ENCODE peak calls at places on chromosomes 4 and X, in ten cellular contexts. I, P, Y, S, K, U, X, A, R and Z are unnamed samples.

GRCh38 chrX:120514236-120514635 is 45.1 kb upstream of the LAMP2 start:
- DNase-seq in R (no peak), P (peak), I (no peak), Y (no peak), A (peak), S (no peak), K (peak), U (no peak), X (no peak), Z (no peak)

GRCh38 chrX:11190745-11191510 is 79.8 kb downstream of the HCCS start:
- DNase-seq in P (no peak), U (no peak), I (peak), X (no peak), A (no peak), R (no peak), Y (no peak), K (no peak), S (no peak), Z (no peak)

GRCh38 chr4:6333301-6334202 is 63.9 kb downstream of the WFS1 start:
- DNase-seq in A (peak), X (no peak), P (no peak), Y (no peak), U (no peak), K (peak), R (no peak), S (peak), I (no peak), Z (no peak)

GRCh38 chr4:114417214-114417613 is 181.4 kb upstream of the UGT8 start:
- DNase-seq in A (peak), K (no peak), R (no peak), S (no peak), X (no peak), U (no peak), P (no peak), I (no peak), Y (no peak), Z (no peak)

GRCh38 chr4:55446578-55446922 is 50.8 kb downstream of the TMEM165 start:
- DNase-seq in U (no peak), I (no peak), K (no peak), X (no peak), Y (no peak), R (no peak), A (no peak), S (no peak), P (no peak), Z (no peak)

GRCh38 chrX:40108959-40109287 is 11.2 kb upstream of the BCOR start:
- DNase-seq in P (peak), X (peak), R (peak), S (no peak), K (peak), U (no peak), I (peak), A (peak), Y (peak), Z (peak)

GRCh38 chr4:83174844-83175414 is 60.4 kb upstream of the PLAC8 start:
- DNase-seq in I (no peak), K (no peak), Y (no peak), S (no peak), X (no peak), A (no peak), R (no peak), U (no peak), P (no peak), Z (no peak)

GRCh38 chr4:173990126-173990878 is 293.2 kb downstream of the FBXO8 start:
- DNase-seq in I (no peak), S (peak), Y (no peak), R (no peak), K (peak), U (no peak), A (peak), X (peak), P (peak), Z (peak)

GRCh38 chrX:130726661-130727060 is 176.3 kb downstream of the ENOX2 start:
- DNase-seq in K (no peak), X (peak), S (no peak), A (no peak), P (peak), Y (no peak), R (no peak), U (no peak), I (no peak), Z (no peak)

GRCh38 chrX:120380699-120381098 is 18.8 kb downstream of the ATP1B4 start:
- DNase-seq in I (no peak), A (peak), Y (peak), R (no peak), P (peak), S (peak), U (no peak), K (peak), X (no peak), Z (no peak)

GRCh38 chr4:165656829-165657467 is 216.1 kb upstream of the TLL1 start:
- DNase-seq in P (no peak), K (no peak), U (no peak), A (peak), I (no peak), X (no peak), S (no peak), Y (no peak), R (no peak), Z (no peak)

GRCh38 chrX:68832101-68832416 is 3.2 kb downstream of the EFNB1 start:
- DNase-seq in R (peak), X (peak), A (peak), K (peak), P (peak), S (no peak), U (no peak), Y (no peak), I (peak), Z (peak)

GRCh38 chrX:44904542-44905115 is 31.6 kb downstream of the KDM6A start:
- DNase-seq in K (no peak), P (no peak), X (no peak), S (no peak), R (no peak), I (no peak), Y (no peak), U (no peak), A (peak), Z (no peak)

GRCh38 chrX:78712381-78712780 is 35.1 kb upstream of the LPAR4 start:
- DNase-seq in X (peak), K (no peak), A (no peak), I (no peak), Y (no peak), U (no peak), S (no peak), P (no peak), R (no peak), Z (no peak)

GRCh38 chrX:22164770-22165388 is 107.8 kb upstream of the CBLL2 start:
- DNase-seq in I (no peak), P (peak), R (no peak), X (peak), S (no peak), K (no peak), Y (no peak), U (no peak), A (no peak), Z (peak)

GRCh38 chrX:48468247-48468671 is 1.8 kb downstream of the SLC38A5 start:
- DNase-seq in S (peak), P (no peak), U (peak), A (peak), X (no peak), I (peak), Y (no peak), K (peak), R (no peak), Z (no peak)

GRCh38 chrX:9338986-9339385 is 125.9 kb upstream of the TBL1X start:
- DNase-seq in P (no peak), S (no peak), R (no peak), U (no peak), I (no peak), Y (no peak), X (no peak), K (no peak), A (no peak), Z (no peak)
- H3K27ac ChIP-seq in P (no peak), S (no peak), R (no peak), U (no peak), I (no peak), Y (no peak), X (no peak), K (no peak), A (no peak), Z (no peak)

GRCh38 chr4:156109943-156110925 is 156.6 kb upstream of the CTSO start:
- DNase-seq in R (no peak), A (peak), P (peak), I (no peak), S (peak), K (peak), X (peak), U (no peak), Y (no peak), Z (no peak)
- H3K27ac ChIP-seq in R (no peak), A (peak), P (no peak), I (no peak), S (no peak), K (no peak), X (no peak), U (no peak), Y (no peak), Z (no peak)

GRCh38 chr4:11073621-11074051 is 355.1 kb downstream of the HS3ST1 start:
- DNase-seq in P (no peak), R (peak), S (no peak), U (no peak), X (peak), A (peak), K (peak), I (no peak), Y (no peak), Z (peak)
- H3K27ac ChIP-seq in P (no peak), R (peak), S (no peak), U (no peak), X (peak), A (no peak), K (no peak), I (no peak), Y (no peak), Z (no peak)

GRCh38 chr4:87051121-87051713 is 116.4 kb downstream of the AFF1 start:
- DNase-seq in I (no peak), R (no peak), U (no peak), S (no peak), X (no peak), A (no peak), K (no peak), P (peak), Y (no peak), Z (no peak)

GRCh38 chr4:87053802-87054767 is 119.3 kb downstream of the AFF1 start:
- DNase-seq in S (peak), I (no peak), A (no peak), Y (no peak), R (no peak), P (no peak), K (no peak), U (no peak), X (no peak), Z (no peak)

GRCh38 chr4:87052615-87053014 is 117.8 kb downstream of the AFF1 start:
- DNase-seq in A (no peak), S (no peak), U (no peak), X (no peak), P (no peak), Y (no peak), K (no peak), I (no peak), R (no peak), Z (no peak)

GRCh38 chr4:87054900-87055299 is 120.1 kb downstream of the AFF1 start:
- DNase-seq in K (no peak), S (no peak), U (no peak), R (no peak), I (no peak), Y (no peak), X (no peak), P (no peak), A (no peak), Z (no peak)

DNA sequence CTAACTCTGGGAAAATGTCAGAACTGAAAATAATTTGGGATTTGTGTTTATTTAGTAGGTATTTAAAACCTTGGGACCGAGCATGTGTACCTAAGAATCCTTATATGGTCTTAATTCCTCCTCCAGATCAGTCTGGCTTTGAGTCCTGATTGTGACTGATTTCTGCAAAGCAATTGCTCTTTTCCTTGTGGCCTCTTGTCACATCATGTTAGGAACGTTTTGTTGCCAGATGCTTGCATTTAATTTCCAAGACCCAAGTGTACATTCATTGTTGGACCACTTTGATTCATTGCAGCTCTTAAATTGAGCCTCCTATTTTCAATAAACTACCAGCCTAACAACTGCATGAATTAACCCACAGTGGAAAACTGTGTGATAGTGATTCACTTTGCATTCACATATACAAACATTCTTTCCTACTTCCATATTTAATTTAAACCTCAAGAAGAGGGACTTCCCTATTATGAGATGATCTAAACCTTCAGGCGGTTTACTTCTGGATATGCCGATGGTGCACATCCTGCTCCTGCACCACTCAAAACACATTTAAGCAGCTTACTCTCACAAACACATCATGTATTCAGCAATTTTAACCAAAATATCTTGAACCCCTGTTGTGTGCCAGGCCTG is 118.4 kb downstream of the AFF1 start:
- DNase-seq in K (no peak), P (no peak), S (no peak), I (no peak), R (no peak), A (no peak), X (no peak), U (no peak), Y (no peak), Z (no peak)
- H3K27ac ChIP-seq in K (no peak), P (no peak), S (peak), I (no peak), R (peak), A (peak), X (no peak), U (no peak), Y (no peak), Z (no peak)

DNA sequence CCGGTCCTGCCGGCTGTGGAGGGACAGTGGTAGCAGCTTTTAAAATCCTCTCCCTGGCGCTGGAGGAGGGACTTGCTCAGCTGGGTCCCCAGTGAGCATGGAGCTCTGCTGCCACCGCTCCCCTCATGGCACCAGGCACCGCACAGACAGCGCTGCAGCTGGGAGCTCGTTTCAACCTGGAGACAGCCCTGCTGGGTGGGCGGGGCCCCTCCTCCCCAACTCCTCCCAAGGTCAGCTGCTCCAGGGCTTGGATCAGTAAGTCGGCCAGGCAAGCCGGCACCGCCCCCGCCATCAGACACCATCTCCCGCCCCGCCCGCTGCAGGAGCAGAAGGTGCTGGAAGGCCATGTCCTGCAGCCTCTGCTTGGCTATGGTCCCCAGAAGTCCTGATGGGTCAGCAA is 16.4 kb downstream of the ZFYVE28 start:
- DNase-seq in Y (no peak), S (peak), A (peak), I (peak), K (peak), U (no peak), X (peak), P (peak), R (no peak), Z (no peak)
- H3K27ac ChIP-seq in Y (peak), S (peak), A (no peak), I (no peak), K (no peak), U (no peak), X (no peak), P (peak), R (no peak), Z (no peak)

GRCh38 chr4:107631568-107631967 is 88.5 kb downstream of the PAPSS1 start:
- DNase-seq in Y (no peak), A (no peak), K (no peak), X (no peak), R (no peak), I (peak), U (no peak), S (no peak), P (no peak), Z (no peak)
- H3K27ac ChIP-seq in Y (no peak), A (no peak), K (no peak), X (no peak), R (peak), I (no peak), U (no peak), S (no peak), P (no peak), Z (no peak)

DNA sequence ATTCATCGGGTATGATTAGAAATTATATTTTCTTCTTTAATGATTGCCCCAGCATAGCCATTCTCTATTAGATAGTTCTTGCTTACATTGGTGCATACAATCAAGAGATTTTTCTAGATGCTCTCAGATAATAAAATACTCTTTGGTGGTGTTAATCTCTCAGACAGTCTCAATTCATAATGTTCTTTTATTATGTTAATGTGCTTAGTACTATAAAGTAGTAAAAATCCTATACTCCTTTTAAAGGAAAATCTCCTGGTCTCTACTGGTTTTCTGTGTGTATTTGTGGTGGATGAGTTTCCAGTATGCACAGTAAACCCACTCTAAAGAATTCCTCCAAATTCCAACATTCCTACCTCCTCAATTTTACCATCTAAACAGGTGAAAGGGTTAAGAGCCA is 203.5 kb downstream of the FAT4 start:
- DNase-seq in A (peak), R (no peak), K (no peak), P (no peak), U (no peak), X (no peak), I (no peak), S (no peak), Y (no peak), Z (no peak)
- H3K27ac ChIP-seq in A (no peak), R (no peak), K (no peak), P (no peak), U (no peak), X (no peak), I (no peak), S (no peak), Y (no peak), Z (no peak)

DNA sequence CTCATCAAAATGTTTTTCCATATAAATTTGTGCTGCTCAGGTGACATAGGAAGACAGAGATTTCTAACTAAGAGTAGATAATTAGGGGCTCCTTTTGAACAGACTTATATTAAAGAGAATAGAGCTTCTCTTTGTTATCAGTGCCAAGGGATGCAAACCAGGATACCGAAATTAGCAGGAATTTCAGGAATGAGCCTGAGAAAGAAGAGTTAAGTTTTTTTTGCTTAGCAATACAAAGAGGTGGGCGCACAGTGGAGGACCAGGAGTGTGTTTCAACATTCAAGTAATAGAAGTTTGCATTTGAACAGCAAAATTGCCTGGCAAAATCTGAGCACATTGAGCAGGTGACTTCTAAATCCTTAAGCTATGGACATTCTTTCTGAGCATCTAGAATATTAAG is 541.3 kb downstream of the GBA3 start:
- DNase-seq in X (no peak), P (no peak), K (no peak), A (peak), U (no peak), Y (no peak), S (no peak), R (no peak), I (no peak), Z (no peak)
- H3K27ac ChIP-seq in X (no peak), P (no peak), K (no peak), A (peak), U (no peak), Y (no peak), S (no peak), R (no peak), I (no peak), Z (no peak)

DNA sequence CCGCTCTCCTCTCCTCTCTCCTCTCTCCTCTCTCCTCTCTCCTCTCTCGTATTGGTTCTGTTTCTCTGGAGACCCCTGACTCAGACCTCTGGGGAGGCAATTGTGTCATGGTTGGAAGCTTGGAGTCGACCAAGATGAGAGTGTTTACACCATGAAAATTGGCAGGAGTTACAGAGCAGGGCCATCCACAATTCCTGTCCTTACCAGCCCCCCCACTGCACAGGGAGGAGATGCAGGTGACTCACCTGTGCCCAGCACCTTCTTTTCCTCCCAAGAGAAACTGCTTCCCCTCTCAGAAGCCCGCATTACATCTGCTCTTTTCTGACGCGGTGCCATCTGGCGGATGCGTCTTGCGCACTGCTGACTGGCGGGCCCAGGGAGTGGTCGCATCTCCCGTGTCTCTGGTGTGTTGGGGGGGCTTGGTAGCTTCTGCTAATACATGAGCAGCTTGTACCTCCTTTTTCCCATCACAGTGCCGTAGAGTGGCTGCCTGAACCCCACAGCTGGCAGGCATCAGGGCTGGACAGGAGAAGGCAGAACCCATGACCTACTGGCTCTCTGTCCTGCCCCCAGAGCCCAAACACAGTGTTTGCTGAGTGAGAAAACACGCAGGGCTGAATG is 31.4 kb upstream of the GPR78 start:
- DNase-seq in X (no peak), K (peak), I (no peak), Y (no peak), P (no peak), A (no peak), U (no peak), S (no peak), R (peak), Z (no peak)
- H3K27ac ChIP-seq in X (no peak), K (no peak), I (no peak), Y (peak), P (no peak), A (no peak), U (no peak), S (no peak), R (no peak), Z (no peak)

GRCh38 chrX:38578152-38578551 is 16.8 kb downstream of the TSPAN7 start:
- DNase-seq in R (no peak), A (no peak), X (no peak), K (no peak), I (no peak), S (peak), U (no peak), P (no peak), Y (no peak), Z (no peak)
- H3K27ac ChIP-seq in R (no peak), A (no peak), X (no peak), K (no peak), I (no peak), S (peak), U (no peak), P (no peak), Y (no peak), Z (no peak)